ENCODE peak calls at places on chromosomes 4 and X, in four cellular contexts. One of them, this sample, is unnamed.

GRCh38 chr4:138186264-138186663 is 55.9 kb downstream of the SLC7A11 start:
- DNase-seq in DND-41: no peak
- DNase-seq in CD8-positive, alpha-beta T cell: no peak
- DNase-seq in heart right ventricle: no peak
- DNase-seq in this sample: no peak

GRCh38 chr4:8366601-8367000 is 73.9 kb downstream of the ACOX3 start:
- DNase-seq in DND-41: no peak
- DNase-seq in CD8-positive, alpha-beta T cell: no peak
- DNase-seq in heart right ventricle: no peak
- DNase-seq in this sample: no peak

GRCh38 chrX:12984629-12985303 is 9.9 kb downstream of the TMSB4X start:
- DNase-seq in DND-41: peak; percentile 81
- DNase-seq in CD8-positive, alpha-beta T cell: peak; percentile 72
- DNase-seq in heart right ventricle: no peak
- DNase-seq in this sample: no peak

GRCh38 chr4:137861682-137862081 is 329.4 kb upstream of the PCDH18 start:
- DNase-seq in DND-41: no peak
- DNase-seq in CD8-positive, alpha-beta T cell: no peak
- DNase-seq in heart right ventricle: no peak
- DNase-seq in this sample: no peak

GRCh38 chrX:23840674-23841073 is 57.7 kb downstream of the SAT1 start:
- DNase-seq in DND-41: no peak
- DNase-seq in CD8-positive, alpha-beta T cell: no peak
- DNase-seq in heart right ventricle: no peak
- DNase-seq in this sample: no peak

GRCh38 chrX:16076834-16077233 is 46.5 kb upstream of the GRPR start:
- DNase-seq in DND-41: no peak
- DNase-seq in CD8-positive, alpha-beta T cell: no peak
- DNase-seq in heart right ventricle: no peak
- DNase-seq in this sample: no peak

GRCh38 chr4:128796934-128797333 is 12.6 kb upstream of the JADE1 start:
- DNase-seq in DND-41: no peak
- DNase-seq in CD8-positive, alpha-beta T cell: no peak
- DNase-seq in heart right ventricle: no peak
- DNase-seq in this sample: no peak

GRCh38 chr4:103268746-103269145 is 70.6 kb upstream of the CENPE start:
- DNase-seq in DND-41: no peak
- DNase-seq in CD8-positive, alpha-beta T cell: no peak
- DNase-seq in heart right ventricle: no peak
- DNase-seq in this sample: no peak

GRCh38 chrX:101658661-101659477 is 781 bp downstream of the ARMCX2 start:
- DNase-seq in DND-41: no peak
- DNase-seq in CD8-positive, alpha-beta T cell: peak; percentile 70
- DNase-seq in heart right ventricle: peak; percentile 71
- DNase-seq in this sample: no peak

GRCh38 chr4:166277851-166278250 is 404.8 kb downstream of the TLL1 start:
- DNase-seq in DND-41: no peak
- DNase-seq in CD8-positive, alpha-beta T cell: no peak
- DNase-seq in heart right ventricle: no peak
- DNase-seq in this sample: no peak

GRCh38 chr4:155339588-155339987 is 37.2 kb downstream of the MAP9 start:
- DNase-seq in DND-41: no peak
- DNase-seq in CD8-positive, alpha-beta T cell: no peak
- DNase-seq in heart right ventricle: no peak
- DNase-seq in this sample: no peak

GRCh38 chr4:8055206-8055605 is 103.4 kb downstream of the ABLIM2 start:
- DNase-seq in DND-41: no peak
- DNase-seq in CD8-positive, alpha-beta T cell: no peak
- DNase-seq in heart right ventricle: no peak
- DNase-seq in this sample: no peak

GRCh38 chrX:153029162-153029561 is 27.1 kb upstream of the PNMA3 start:
- DNase-seq in DND-41: no peak
- DNase-seq in CD8-positive, alpha-beta T cell: no peak
- DNase-seq in heart right ventricle: no peak
- DNase-seq in this sample: no peak

GRCh38 chrX:31800219-31800618 is 728.4 kb upstream of the FTHL17 start:
- DNase-seq in DND-41: no peak
- DNase-seq in CD8-positive, alpha-beta T cell: no peak
- DNase-seq in heart right ventricle: no peak
- DNase-seq in this sample: no peak
- TF ChIP-seq CTCF in DND-41: no peak
- TF ChIP-seq CTCF in CD8-positive, alpha-beta T cell: no peak
- TF ChIP-seq CTCF in heart right ventricle: no peak
- TF ChIP-seq CTCF in this sample: no peak

GRCh38 chr4:25787891-25788331 is 74.9 kb downstream of the SEL1L3 start:
- DNase-seq in DND-41: no peak
- DNase-seq in CD8-positive, alpha-beta T cell: no peak
- DNase-seq in heart right ventricle: no peak
- DNase-seq in this sample: no peak
- TF ChIP-seq CTCF in DND-41: no peak
- TF ChIP-seq CTCF in CD8-positive, alpha-beta T cell: no peak
- TF ChIP-seq CTCF in heart right ventricle: no peak
- TF ChIP-seq CTCF in this sample: no peak

DNA sequence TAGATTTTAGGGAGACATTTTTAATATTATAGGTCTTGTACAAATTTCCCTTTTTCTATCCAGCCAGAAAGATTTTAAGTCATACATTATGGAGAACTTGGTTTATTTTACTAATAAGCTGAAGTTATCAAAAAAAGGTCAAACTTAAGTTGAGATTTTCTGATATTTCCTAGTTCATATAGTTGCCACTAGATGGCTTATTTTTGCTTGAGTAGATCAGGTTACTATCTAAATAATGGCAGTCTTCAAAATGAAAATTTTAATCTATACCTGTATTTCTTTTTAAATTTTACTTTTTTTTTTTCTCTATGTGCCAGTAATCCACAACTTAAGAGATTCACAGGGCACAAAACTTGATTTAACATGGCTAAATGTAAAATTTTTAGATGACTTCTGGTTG is 52.3 kb downstream of the USP9X start:
- DNase-seq in DND-41: no peak
- DNase-seq in CD8-positive, alpha-beta T cell: no peak
- DNase-seq in heart right ventricle: no peak
- DNase-seq in this sample: no peak
- TF ChIP-seq CTCF in DND-41: peak; percentile 38
- TF ChIP-seq CTCF in CD8-positive, alpha-beta T cell: peak; percentile 45
- TF ChIP-seq CTCF in heart right ventricle: no peak
- TF ChIP-seq CTCF in this sample: peak; percentile 53

DNA sequence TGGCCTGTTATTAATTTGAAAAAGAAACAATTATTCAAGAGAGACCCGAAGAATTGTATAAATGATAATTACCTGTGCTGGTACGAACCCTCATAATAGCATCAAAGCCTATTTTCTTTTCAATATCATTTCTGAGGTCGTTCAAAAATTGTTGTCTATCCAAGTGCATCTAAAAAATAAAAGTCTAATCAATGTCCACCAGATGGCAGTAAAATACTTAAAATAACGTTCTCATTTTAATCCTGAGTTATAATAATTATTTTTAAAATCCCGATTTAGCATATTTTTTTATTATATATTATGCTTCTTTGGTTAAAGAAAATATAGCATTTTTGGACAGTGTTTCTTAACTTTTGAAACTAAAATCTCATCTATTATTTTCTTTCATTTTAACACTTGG is 55.7 kb downstream of the METTL14 start:
- DNase-seq in DND-41: no peak
- DNase-seq in CD8-positive, alpha-beta T cell: no peak
- DNase-seq in heart right ventricle: no peak
- DNase-seq in this sample: no peak
- TF ChIP-seq CTCF in DND-41: peak; percentile 48
- TF ChIP-seq CTCF in CD8-positive, alpha-beta T cell: peak; percentile 70
- TF ChIP-seq CTCF in heart right ventricle: peak; percentile 21
- TF ChIP-seq CTCF in this sample: peak; percentile 9

DNA sequence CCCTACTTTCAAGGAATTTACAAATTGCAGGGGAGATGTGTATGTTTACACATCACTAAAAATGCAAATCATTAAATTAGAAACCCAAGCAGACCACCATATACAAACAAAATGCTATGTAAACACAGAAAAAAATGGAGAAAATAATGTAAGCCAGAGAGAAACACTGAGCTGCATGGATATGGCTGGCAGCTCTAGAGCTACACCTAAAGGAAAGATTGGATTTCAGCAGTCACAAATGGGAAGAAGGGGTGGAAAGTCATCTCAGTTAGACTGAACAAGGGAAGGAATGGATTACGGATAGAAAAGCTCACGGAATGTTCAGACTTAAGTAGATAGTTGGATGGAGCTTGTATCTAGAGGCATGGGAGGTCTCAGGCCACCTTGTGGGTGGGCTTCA is 186.3 kb downstream of the MOSPD2 start:
- DNase-seq in DND-41: no peak
- DNase-seq in CD8-positive, alpha-beta T cell: no peak
- DNase-seq in heart right ventricle: no peak
- DNase-seq in this sample: no peak
- TF ChIP-seq CTCF in DND-41: no peak
- TF ChIP-seq CTCF in CD8-positive, alpha-beta T cell: no peak
- TF ChIP-seq CTCF in heart right ventricle: no peak
- TF ChIP-seq CTCF in this sample: peak; percentile 29

GRCh38 chr4:99809326-99809725 is 7.3 kb upstream of the DAPP1 start:
- DNase-seq in DND-41: no peak
- DNase-seq in CD8-positive, alpha-beta T cell: no peak
- DNase-seq in heart right ventricle: no peak
- DNase-seq in this sample: no peak

GRCh38 chr4:99810536-99810935 is 6.1 kb upstream of the DAPP1 start:
- DNase-seq in DND-41: no peak
- DNase-seq in CD8-positive, alpha-beta T cell: no peak
- DNase-seq in heart right ventricle: no peak
- DNase-seq in this sample: no peak

GRCh38 chr4:99806545-99806944 is 10.1 kb upstream of the DAPP1 start:
- DNase-seq in DND-41: no peak
- DNase-seq in CD8-positive, alpha-beta T cell: no peak
- DNase-seq in heart right ventricle: no peak
- DNase-seq in this sample: no peak

GRCh38 chr4:99807666-99808065 is 9.0 kb upstream of the DAPP1 start:
- DNase-seq in DND-41: no peak
- DNase-seq in CD8-positive, alpha-beta T cell: no peak
- DNase-seq in heart right ventricle: no peak
- DNase-seq in this sample: no peak

GRCh38 chr4:99808260-99808857 is 8.3 kb upstream of the DAPP1 start:
- DNase-seq in DND-41: peak; percentile 24
- DNase-seq in CD8-positive, alpha-beta T cell: peak; percentile 80
- DNase-seq in heart right ventricle: peak; percentile 47
- DNase-seq in this sample: no peak
- TF ChIP-seq CTCF in DND-41: peak; percentile 54
- TF ChIP-seq CTCF in CD8-positive, alpha-beta T cell: peak; percentile 93
- TF ChIP-seq CTCF in heart right ventricle: peak; percentile 39
- TF ChIP-seq CTCF in this sample: peak; percentile 56